ENCODE peak calls at places on chromosomes 5 and 9, in four cellular contexts. K is activated gamma-delta T cell treated with Interleukin-2 at 50 U/mL for 16 hours, E is lower lobe of right lung, I is cardiac fibroblast. A is an unnamed sample.

GRCh38 chr5:40521925-40522324 is 157.8 kb upstream of the PTGER4 start:
- DNase-seq in K (no peak), E (no peak), I (peak), A (no peak)

GRCh38 chr5:66344544-66344943 is 200.4 kb downstream of the SREK1 start:
- DNase-seq in K (no peak), E (no peak), I (no peak), A (no peak)

GRCh38 chr5:77877516-77878070 is 101.5 kb upstream of the TBCA start:
- DNase-seq in K (no peak), E (no peak), I (no peak), A (no peak)

GRCh38 chr5:141958773-141959172 is 771 bp upstream of the PCDH12 start:
- DNase-seq in K (no peak), E (no peak), I (peak), A (no peak)

GRCh38 chr5:135488727-135489465 is 36.7 kb upstream of the TIFAB start:
- DNase-seq in K (no peak), E (no peak), I (peak), A (no peak)

GRCh38 chr5:40184-40583 is 51.8 kb upstream of the PLEKHG4B start:
- DNase-seq in K (no peak), E (no peak), I (no peak), A (no peak)

GRCh38 chr9:36163840-36164175 is 5.4 kb upstream of the CCIN start:
- DNase-seq in K (no peak), E (no peak), I (no peak), A (no peak)

GRCh38 chr9:91162311-91162710 is 199.4 kb downstream of the AUH start:
- DNase-seq in K (no peak), E (no peak), I (no peak), A (no peak)

GRCh38 chr5:154478224-154478565 is at the start of gene HAND1:
- DNase-seq in K (no peak), E (peak), I (peak), A (no peak)

GRCh38 chr5:68047035-68047434 is 168.5 kb upstream of the PIK3R1 start:
- DNase-seq in K (no peak), E (no peak), I (peak), A (no peak)

A was measured in GM12864.